ENCODE peak calls at places on chromosomes 2 and 18, in seven cellular contexts. M is CD4-positive, alpha-beta memory T cell; U is fibroblast of lung; F is cardiac muscle cell; Q is esophagus muscularis mucosa; K is lung; L is astrocyte. G is an unnamed sample.

GRCh38 chr2:1864981-1865421 is 120.7 kb upstream of the PXDN start:
- DNase-seq in M (no peak), U (no peak), F (no peak), Q (no peak), K (no peak), L (no peak), G (no peak)

GRCh38 chr2:9654429-9655100 is 23.8 kb upstream of the YWHAQ start:
- DNase-seq in M (no peak), U (peak), F (no peak), Q (no peak), K (no peak), L (no peak), G (no peak)

GRCh38 chr2:160246356-160246755 is 46.3 kb upstream of the ITGB6 start:
- DNase-seq in M (no peak), U (peak), F (no peak), Q (no peak), K (no peak), L (peak), G (no peak)

GRCh38 chr18:14978962-14979535 is 231.1 kb downstream of the ANKRD30B start:
- DNase-seq in M (no peak), U (no peak), F (peak), Q (peak), K (peak), L (no peak), G (peak)

GRCh38 chr2:238330391-238330790 is 10.1 kb downstream of the TRAF3IP1 start:
- DNase-seq in M (no peak), U (no peak), F (no peak), Q (no peak), K (no peak), L (no peak), G (no peak)

GRCh38 chr2:26480751-26481380 is 2.9 kb upstream of the OTOF start:
- DNase-seq in M (no peak), U (no peak), F (no peak), Q (no peak), K (no peak), L (no peak), G (no peak)

GRCh38 chr2:263774-264492 is at the start of gene SH3YL1:
- DNase-seq in M (peak), U (peak), F (peak), Q (peak), K (peak), L (peak), G (no peak)

GRCh38 chr2:113240150-113240914 is 38.4 kb downstream of the PAX8 start:
- DNase-seq in M (no peak), U (peak), F (no peak), Q (no peak), K (peak), L (peak), G (no peak)

GRCh38 chr18:51461956-51462355 is 264.5 kb upstream of the MEX3C start:
- DNase-seq in M (no peak), U (peak), F (no peak), Q (no peak), K (no peak), L (peak), G (no peak)

GRCh38 chr2:10777842-10778723 is 34.5 kb downstream of the PDIA6 start:
- DNase-seq in M (no peak), U (no peak), F (no peak), Q (peak), K (no peak), L (no peak), G (no peak)

GRCh38 chr2:206981739-206982336 is 42.5 kb downstream of the CPO start:
- DNase-seq in M (peak), U (peak), F (peak), Q (peak), K (peak), L (peak), G (peak)

GRCh38 chr2:9647884-9648283 is 17.1 kb upstream of the YWHAQ start:
- DNase-seq in M (no peak), U (no peak), F (no peak), Q (no peak), K (no peak), L (no peak), G (no peak)

GRCh38 chr2:241833101-241833937 is 24.3 kb downstream of the NEU4 start:
- DNase-seq in M (no peak), U (peak), F (no peak), Q (no peak), K (no peak), L (peak), G (no peak)

DNA sequence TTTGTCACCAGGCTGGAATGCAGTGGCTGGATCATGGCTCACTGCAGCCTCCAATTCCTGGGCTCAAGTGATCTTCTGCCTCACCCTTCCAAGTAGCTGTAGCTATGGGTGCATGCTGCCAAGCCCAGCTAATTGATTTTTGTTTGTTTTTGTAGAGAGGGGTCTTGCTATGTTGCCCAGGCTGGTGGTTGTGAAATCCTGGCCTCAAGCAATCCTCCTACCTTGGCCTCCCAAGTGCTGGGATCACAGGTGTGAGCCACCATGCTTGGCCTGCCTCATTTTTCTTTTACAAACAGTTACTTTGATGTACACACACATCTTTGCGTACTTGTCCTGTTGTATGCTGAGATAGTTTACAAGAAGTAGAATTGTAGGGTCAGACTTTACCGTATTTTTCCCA is 13.1 kb upstream of the ANKRD12 start:
- DNase-seq in M (no peak), U (no peak), F (no peak), Q (no peak), K (no peak), L (no peak), G (no peak)
- H3K27ac ChIP-seq in M (no peak), U (no peak), F (no peak), Q (no peak), K (no peak), L (no peak), G (no peak)

DNA sequence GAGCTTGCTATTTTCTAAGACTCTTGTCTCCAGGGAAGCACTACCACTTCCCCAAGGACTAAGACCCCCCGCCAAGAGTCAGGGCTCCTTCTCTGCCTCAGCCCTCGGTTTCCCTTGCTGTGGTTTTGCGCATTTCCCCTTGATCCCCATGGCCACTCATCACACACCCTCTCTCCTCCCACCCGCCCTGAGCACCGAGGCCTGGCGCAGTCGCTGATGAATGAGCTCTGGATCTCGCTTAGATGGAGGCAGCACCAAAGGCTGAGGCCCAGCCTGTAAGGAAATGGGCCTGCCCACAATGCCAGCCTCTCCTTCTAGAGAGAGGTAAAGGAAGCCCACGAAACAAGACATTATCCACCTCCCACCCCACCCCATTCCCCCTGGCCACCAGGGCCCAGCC is 96.9 kb downstream of the TNS1 start:
- DNase-seq in M (no peak), U (no peak), F (no peak), Q (no peak), K (no peak), L (no peak), G (no peak)
- H3K27ac ChIP-seq in M (no peak), U (no peak), F (no peak), Q (peak), K (peak), L (no peak), G (no peak)

DNA sequence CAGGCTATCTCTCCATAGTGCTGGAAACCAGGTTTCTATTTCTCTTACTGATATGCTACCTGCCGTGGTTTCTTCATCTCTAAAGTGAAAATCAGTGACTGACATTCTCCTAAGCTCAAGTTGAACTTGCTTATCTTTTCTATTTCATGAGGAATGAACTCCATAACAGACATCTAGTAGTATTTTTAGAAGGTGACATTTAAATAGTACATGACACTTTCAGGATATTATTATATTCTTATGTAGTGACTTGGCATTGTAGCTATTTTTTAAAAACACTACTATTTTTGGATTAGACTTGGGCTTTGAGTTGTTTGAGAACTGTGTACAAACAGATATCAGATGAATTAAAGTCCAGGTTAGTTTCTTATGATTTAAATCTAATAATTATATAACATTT is 1381.8 kb downstream of the DSC3 start:
- DNase-seq in M (no peak), U (no peak), F (no peak), Q (no peak), K (no peak), L (no peak), G (no peak)
- H3K27ac ChIP-seq in M (no peak), U (no peak), F (no peak), Q (no peak), K (no peak), L (no peak), G (no peak)

DNA sequence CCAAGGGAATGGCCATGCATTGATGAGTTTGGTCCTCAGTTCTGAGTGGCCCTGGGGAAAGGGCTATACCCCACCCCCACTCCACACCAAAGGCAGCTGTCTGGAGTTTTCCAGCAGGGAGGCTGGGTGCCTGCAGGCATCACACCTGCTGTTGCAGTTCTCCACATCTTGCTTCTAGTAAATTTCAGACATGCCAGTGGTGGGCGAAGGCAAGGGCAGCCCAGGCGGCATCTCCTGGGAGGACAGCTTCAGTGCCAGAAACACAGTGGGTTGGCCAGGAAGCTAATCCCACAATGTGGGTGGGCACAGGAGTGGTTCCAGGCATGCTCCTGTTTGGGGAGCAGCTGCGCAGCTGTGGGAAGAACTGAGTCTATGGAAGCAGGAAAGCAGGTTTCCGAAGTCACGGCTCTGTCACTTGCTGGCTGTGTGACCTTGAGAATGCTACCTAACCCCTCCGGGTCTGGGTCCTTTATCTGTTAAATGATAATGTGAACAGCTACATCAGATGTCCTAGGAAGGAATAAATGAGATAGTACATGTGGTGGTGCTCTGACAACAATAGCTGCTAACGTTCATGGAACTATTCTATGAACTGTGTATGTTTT is 84.6 kb upstream of the SPTBN1 start:
- DNase-seq in M (no peak), U (no peak), F (no peak), Q (no peak), K (no peak), L (no peak), G (no peak)
- H3K27ac ChIP-seq in M (no peak), U (no peak), F (no peak), Q (peak), K (peak), L (no peak), G (no peak)

GRCh38 chr2:75645643-75646042 is 940 bp upstream of the MRPL19 start:
- DNase-seq in M (no peak), U (no peak), F (no peak), Q (no peak), K (no peak), L (no peak), G (no peak)

GRCh38 chr2:75646090-75646582 is 447 bp upstream of the MRPL19 start:
- DNase-seq in M (no peak), U (no peak), F (no peak), Q (no peak), K (no peak), L (no peak), G (no peak)

GRCh38 chr2:75647771-75648170 is 1.2 kb downstream of the MRPL19 start:
- DNase-seq in M (no peak), U (no peak), F (no peak), Q (no peak), K (no peak), L (no peak), G (no peak)

GRCh38 chr2:75643980-75644379 is 2.6 kb upstream of the MRPL19 start:
- DNase-seq in M (no peak), U (no peak), F (no peak), Q (no peak), K (no peak), L (no peak), G (no peak)

DNA sequence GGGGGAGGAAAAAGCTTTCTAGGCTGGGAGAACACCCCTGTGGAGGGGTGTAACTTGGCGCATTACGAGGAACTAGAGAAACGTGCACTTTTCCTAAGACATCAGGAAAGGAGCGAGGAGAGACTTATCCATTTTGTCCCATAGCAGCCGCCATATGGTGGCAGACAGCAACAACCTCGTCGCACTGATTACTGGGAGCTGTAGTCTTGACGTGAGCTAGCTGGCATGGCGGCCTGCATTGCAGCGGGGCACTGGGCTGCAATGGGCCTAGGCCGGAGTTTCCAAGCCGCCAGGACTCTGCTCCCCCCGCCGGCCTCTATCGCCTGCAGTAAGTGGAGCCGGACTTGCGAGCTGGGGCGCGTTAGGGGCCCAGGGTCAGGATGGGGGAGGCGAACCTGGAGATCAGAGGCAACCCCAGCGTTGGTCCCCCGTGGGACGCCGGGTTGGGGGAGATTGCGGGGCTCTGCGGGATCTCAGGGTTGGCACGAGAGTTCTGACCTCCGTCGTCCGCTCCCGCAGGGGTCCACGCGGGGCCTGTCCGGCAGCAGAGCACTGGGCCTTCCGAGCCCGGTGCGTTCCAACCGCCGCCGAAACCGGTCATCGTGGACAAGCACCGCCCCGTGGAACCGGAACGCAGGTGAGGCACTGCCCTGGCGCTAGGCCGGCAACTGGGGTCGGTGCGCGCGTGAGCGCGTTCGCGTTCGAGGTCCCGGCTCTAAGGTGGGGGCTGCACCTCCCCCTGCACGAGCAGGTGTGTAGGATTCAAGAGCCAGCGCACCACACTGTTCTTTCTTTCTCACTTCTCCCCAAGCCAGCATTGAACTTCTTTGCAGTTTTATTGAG is at the start of gene MRPL19:
- DNase-seq in M (peak), U (peak), F (peak), Q (peak), K (peak), L (peak), G (peak)
- H3K27ac ChIP-seq in M (peak), U (peak), F (peak), Q (peak), K (peak), L (peak), G (no peak)

GRCh38 chr18:34835466-34835865 is 125.4 kb downstream of the DTNA start:
- DNase-seq in M (no peak), U (no peak), F (no peak), Q (no peak), K (no peak), L (no peak), G (no peak)

GRCh38 chr18:34837769-34838194 is 127.7 kb downstream of the DTNA start:
- DNase-seq in M (no peak), U (peak), F (no peak), Q (no peak), K (no peak), L (peak), G (no peak)

GRCh38 chr18:34838669-34839068 is 128.6 kb downstream of the DTNA start:
- DNase-seq in M (no peak), U (no peak), F (no peak), Q (no peak), K (no peak), L (no peak), G (no peak)

GRCh38 chr18:34840416-34840815 is 130.3 kb downstream of the DTNA start:
- DNase-seq in M (no peak), U (peak), F (no peak), Q (no peak), K (no peak), L (no peak), G (no peak)

GRCh38 chr18:34834897-34835296 is 124.8 kb downstream of the DTNA start:
- DNase-seq in M (no peak), U (peak), F (no peak), Q (no peak), K (no peak), L (peak), G (no peak)
- H3K27ac ChIP-seq in M (no peak), U (no peak), F (no peak), Q (peak), K (peak), L (no peak), G (no peak)

GRCh38 chr2:74551530-74551929 is 2.2 kb downstream of the LOXL3 start:
- DNase-seq in M (no peak), U (no peak), F (no peak), Q (no peak), K (no peak), L (no peak), G (no peak)

GRCh38 chr2:74548919-74549684 is 4.6 kb downstream of the LOXL3 start:
- DNase-seq in M (no peak), U (peak), F (peak), Q (no peak), K (peak), L (no peak), G (peak)

GRCh38 chr2:74548285-74548918 is 5.3 kb downstream of the LOXL3 start:
- DNase-seq in M (no peak), U (no peak), F (peak), Q (no peak), K (no peak), L (no peak), G (no peak)

GRCh38 chr2:74550231-74550630 is 3.5 kb downstream of the LOXL3 start:
- DNase-seq in M (no peak), U (no peak), F (no peak), Q (no peak), K (no peak), L (no peak), G (no peak)

DNA sequence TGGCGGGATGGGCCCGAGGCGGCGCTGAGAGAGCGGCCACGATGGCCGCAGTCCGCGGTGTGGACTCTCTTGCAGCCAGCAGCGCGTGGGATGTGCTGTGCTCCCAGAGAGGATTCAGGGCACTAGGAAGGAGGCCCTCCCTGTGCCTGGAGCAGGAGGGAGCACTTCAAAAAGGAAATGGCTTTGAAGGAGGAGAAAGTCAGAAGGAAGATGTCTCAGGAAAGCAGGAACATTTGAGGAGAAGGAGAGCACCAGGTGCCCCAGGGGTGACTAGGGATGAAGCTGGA is 4.1 kb downstream of the LOXL3 start:
- DNase-seq in M (no peak), U (no peak), F (no peak), Q (no peak), K (no peak), L (no peak), G (no peak)
- H3K27ac ChIP-seq in M (no peak), U (no peak), F (no peak), Q (no peak), K (no peak), L (no peak), G (no peak)

DNA sequence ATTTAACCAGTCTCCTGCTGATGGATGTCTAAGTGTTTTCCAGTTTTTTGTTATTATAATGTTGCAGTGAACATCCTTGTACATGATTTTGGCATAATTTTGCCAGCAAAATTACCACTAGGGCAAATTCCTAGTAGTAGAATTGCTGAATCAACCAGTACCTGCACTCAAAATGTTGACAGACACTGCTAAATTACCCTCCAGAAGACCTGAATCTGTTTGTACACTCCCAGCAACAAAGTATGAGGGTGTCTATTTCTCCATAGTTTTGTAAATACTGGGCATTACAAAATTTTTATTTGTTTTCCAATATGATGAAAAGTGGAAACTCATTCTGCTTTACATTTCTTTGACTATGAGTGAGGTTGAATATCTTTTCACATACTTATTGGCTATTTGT is 11.2 kb upstream of the MAT2A start:
- DNase-seq in M (no peak), U (no peak), F (no peak), Q (no peak), K (no peak), L (no peak), G (no peak)
- H3K27ac ChIP-seq in M (no peak), U (no peak), F (no peak), Q (no peak), K (no peak), L (no peak), G (no peak)

G was measured in neuronal stem cell.